ENCODE peak calls at places on chromosome 14, in five cellular contexts. S, L, V, X and H are unnamed samples.
A peak's percentile ranks its signal among the peaks of the same experiment; 100 is the strongest.

GRCh38 chr14:39431416-39432178 is 636 bp downstream of the FBXO33 start:
- DNase-seq in S (no peak), L (peak; percentile 54), V (peak; percentile 42), X (peak; percentile 40), H (no peak)

GRCh38 chr14:76348898-76349297 is 27.0 kb upstream of the ESRRB start:
- DNase-seq in S (no peak), L (peak; percentile 73), V (peak; percentile 27), X (peak; percentile 63), H (peak; percentile 56)

GRCh38 chr14:105903971-105904370 is 377.6 kb downstream of the TMEM121 start:
- DNase-seq in S (no peak), L (no peak), V (no peak), X (no peak), H (no peak)

GRCh38 chr14:90545966-90546751 is 149.3 kb downstream of the CALM1 start:
- DNase-seq in S (no peak), L (no peak), V (peak; percentile 60), X (no peak), H (no peak)

GRCh38 chr14:87386453-87386980 is 606.5 kb downstream of the GALC start:
- DNase-seq in S (no peak), L (no peak), V (no peak), X (no peak), H (no peak)

GRCh38 chr14:101737414-101738367 is 23.8 kb upstream of the PPP2R5C start:
- DNase-seq in S (no peak), L (no peak), V (no peak), X (no peak), H (no peak)

GRCh38 chr14:45144658-45145057 is 8.9 kb downstream of the FANCM start:
- DNase-seq in S (no peak), L (no peak), V (no peak), X (no peak), H (no peak)

GRCh38 chr14:95290769-95291440 is 28.8 kb downstream of the CLMN start:
- DNase-seq in S (no peak), L (peak; percentile 59), V (peak; percentile 49), X (no peak), H (no peak)

GRCh38 chr14:64442300-64442988 is 22.9 kb upstream of the AKAP5 start:
- DNase-seq in S (no peak), L (no peak), V (no peak), X (peak; percentile 56), H (no peak)

GRCh38 chr14:22918519-22918808 is 485 bp downstream of the RBM23 start:
- DNase-seq in S (no peak), L (no peak), V (no peak), X (no peak), H (no peak)

GRCh38 chr14:21256539-21257394 is 12.5 kb downstream of the HNRNPC start:
- DNase-seq in S (no peak), L (no peak), V (no peak), X (no peak), H (no peak)

DNA sequence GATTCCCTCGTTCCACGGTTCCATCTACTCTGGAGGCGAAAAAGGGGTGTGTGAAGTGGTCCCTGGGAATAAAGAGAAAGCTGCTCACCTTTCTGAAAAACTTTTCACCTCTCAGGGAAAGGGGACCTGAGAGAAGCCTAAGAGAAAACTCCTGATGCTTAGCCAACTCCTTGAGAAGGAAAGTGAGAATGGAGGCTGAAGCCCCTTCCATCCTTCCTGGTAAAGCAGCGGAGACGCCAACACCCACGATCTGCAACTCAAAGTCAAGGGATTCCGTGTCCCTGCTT is 110.0 kb downstream of the ARF6 start:
- DNase-seq in S (no peak), L (no peak), V (no peak), X (no peak), H (no peak)
- TF ChIP-seq CTCF in S (no peak), L (no peak), V (no peak), X (no peak), H (no peak)

GRCh38 chr14:68926236-68926635 is 52.9 kb downstream of the ACTN1 start:
- DNase-seq in S (no peak), L (no peak), V (no peak), X (no peak), H (no peak)
- TF ChIP-seq CTCF in S (peak; percentile 55), L (peak; percentile 69), V (peak; percentile 11), X (peak; percentile 36), H (peak; percentile 53)

DNA sequence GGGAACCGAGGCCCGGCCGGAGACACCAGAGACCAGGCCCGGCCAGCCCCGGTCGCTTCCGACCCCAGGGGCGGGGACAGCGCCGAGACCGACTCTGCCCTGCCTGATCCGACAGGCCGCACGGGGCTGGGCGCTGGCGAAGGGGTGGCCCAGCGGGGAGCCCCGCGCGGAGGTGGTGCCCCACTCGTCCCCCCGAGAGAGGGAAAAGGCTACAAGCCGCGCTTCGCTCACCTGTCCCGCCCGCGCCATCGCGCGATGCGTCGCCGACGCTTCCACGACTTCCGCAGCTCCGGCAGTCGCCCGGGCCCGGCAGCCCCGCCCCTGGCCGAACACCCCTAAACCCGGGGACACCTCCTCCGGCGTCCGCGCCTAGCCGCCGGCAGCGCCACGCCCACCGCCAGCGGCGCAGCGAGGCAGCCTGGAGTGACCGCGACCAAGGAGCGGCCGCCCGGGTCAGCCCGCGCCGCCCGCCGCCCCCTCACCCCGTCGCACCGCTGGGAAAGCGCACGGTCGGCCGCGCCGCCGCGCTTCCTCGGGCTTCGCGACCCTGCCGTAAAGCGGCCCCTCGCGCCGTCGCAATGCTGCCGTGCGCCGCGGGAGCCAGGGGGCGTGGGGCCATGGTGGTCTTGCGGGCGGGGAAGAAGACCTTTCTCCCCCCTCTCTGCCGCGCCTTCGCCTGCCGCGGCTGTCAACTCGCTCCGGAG is at the start of the genes BAG5 and COA8:
- DNase-seq in S (no peak), L (peak; percentile 89), V (peak; percentile 87), X (peak; percentile 86), H (peak; percentile 36)
- TF ChIP-seq CTCF in S (no peak), L (no peak), V (no peak), X (no peak), H (no peak)

GRCh38 chr14:94036328-94037167 is 10.4 kb downstream of the OTUB2 start:
- DNase-seq in S (peak; percentile 34), L (peak; percentile 86), V (peak; percentile 64), X (peak; percentile 78), H (peak; percentile 42)
- TF ChIP-seq CTCF in S (peak; percentile 84), L (peak; percentile 88), V (peak; percentile 84), X (peak; percentile 95), H (peak; percentile 89)

DNA sequence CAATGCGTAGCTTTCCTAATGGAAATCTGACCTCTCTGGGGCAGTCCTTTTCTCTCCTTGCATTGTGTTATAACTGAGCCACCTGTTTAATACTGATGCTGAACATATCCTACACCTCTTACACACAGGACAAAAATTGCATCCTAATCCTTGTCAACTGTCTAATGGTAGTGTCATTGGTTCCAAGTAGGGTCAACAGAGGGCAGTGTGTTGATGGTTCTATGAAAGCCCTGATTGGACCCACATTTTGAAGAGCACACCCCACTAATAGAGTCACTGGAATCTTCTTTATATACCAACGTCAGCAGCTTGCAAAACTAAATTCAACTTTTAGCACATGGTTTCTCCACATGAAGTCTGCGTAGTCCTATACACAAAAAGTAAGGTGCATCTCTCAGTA is 148.2 kb downstream of the SLC25A21 start:
- DNase-seq in S (no peak), L (no peak), V (no peak), X (no peak), H (no peak)
- TF ChIP-seq CTCF in S (no peak), L (peak; percentile 54), V (no peak), X (no peak), H (no peak)

GRCh38 chr14:28375295-28375694 is 391.3 kb upstream of the FOXG1 start:
- DNase-seq in S (no peak), L (peak; percentile 63), V (no peak), X (peak; percentile 79), H (no peak)
- TF ChIP-seq CTCF in S (no peak), L (peak; percentile 72), V (no peak), X (peak; percentile 76), H (peak; percentile 29)